ENCODE peak calls at places on chromosome 4, in nine cellular contexts. One of them, this sample, is unnamed.
A peak's percentile ranks its signal among the peaks of the same experiment; 100 is the strongest.

GRCh38 chr4:165418116-165418515 is 39.3 kb downstream of the CPE start:
- DNase-seq in adrenal gland: no peak
- DNase-seq in nephron progenitor cell: no peak
- DNase-seq in upper lobe of right lung: no peak
- DNase-seq in AG04450: no peak
- DNase-seq in tibial nerve: no peak
- DNase-seq in body of pancreas: no peak
- DNase-seq in glutamatergic neuron: no peak
- DNase-seq in left lung: no peak
- DNase-seq in this sample: no peak

GRCh38 chr4:75717332-75717873 is 7.0 kb upstream of the USO1 start:
- DNase-seq in AG04450: no peak
- DNase-seq in left lung: no peak
- DNase-seq in nephron progenitor cell: no peak
- DNase-seq in tibial nerve: no peak
- DNase-seq in upper lobe of right lung: no peak
- DNase-seq in body of pancreas: no peak
- DNase-seq in glutamatergic neuron: no peak
- DNase-seq in adrenal gland: no peak
- DNase-seq in this sample: no peak

GRCh38 chr4:39043697-39044363 is 11.6 kb upstream of the TMEM156 start:
- DNase-seq in adrenal gland: no peak
- DNase-seq in upper lobe of right lung: no peak
- DNase-seq in nephron progenitor cell: no peak
- DNase-seq in glutamatergic neuron: no peak
- DNase-seq in AG04450: no peak
- DNase-seq in left lung: no peak
- DNase-seq in tibial nerve: no peak
- DNase-seq in body of pancreas: no peak
- DNase-seq in this sample: no peak

GRCh38 chr4:99617374-99617773 is 40.3 kb downstream of the C4orf54 start:
- DNase-seq in adrenal gland: no peak
- DNase-seq in nephron progenitor cell: no peak
- DNase-seq in glutamatergic neuron: no peak
- DNase-seq in AG04450: no peak
- DNase-seq in tibial nerve: no peak
- DNase-seq in body of pancreas: no peak
- DNase-seq in left lung: no peak
- DNase-seq in upper lobe of right lung: no peak
- DNase-seq in this sample: no peak

GRCh38 chr4:23922535-23923115 is 32.8 kb upstream of the PPARGC1A start:
- DNase-seq in AG04450: no peak
- DNase-seq in nephron progenitor cell: no peak
- DNase-seq in tibial nerve: no peak
- DNase-seq in body of pancreas: no peak
- DNase-seq in glutamatergic neuron: no peak
- DNase-seq in upper lobe of right lung: no peak
- DNase-seq in left lung: no peak
- DNase-seq in adrenal gland: no peak
- DNase-seq in this sample: no peak

GRCh38 chr4:39469429-39470077 is 10.7 kb downstream of the LIAS start:
- DNase-seq in glutamatergic neuron: peak; percentile 42
- DNase-seq in adrenal gland: peak; percentile 84
- DNase-seq in upper lobe of right lung: no peak
- DNase-seq in body of pancreas: peak; percentile 61
- DNase-seq in AG04450: peak; percentile 55
- DNase-seq in tibial nerve: peak; percentile 54
- DNase-seq in nephron progenitor cell: peak; percentile 41
- DNase-seq in left lung: no peak
- DNase-seq in this sample: peak; percentile 24

GRCh38 chr4:113406723-113407016 is 354.9 kb downstream of the CAMK2D start:
- DNase-seq in AG04450: no peak
- DNase-seq in upper lobe of right lung: no peak
- DNase-seq in adrenal gland: no peak
- DNase-seq in glutamatergic neuron: no peak
- DNase-seq in left lung: no peak
- DNase-seq in tibial nerve: no peak
- DNase-seq in nephron progenitor cell: no peak
- DNase-seq in body of pancreas: no peak
- DNase-seq in this sample: no peak

GRCh38 chr4:81378398-81378797 is 93.3 kb downstream of the RASGEF1B start:
- DNase-seq in nephron progenitor cell: no peak
- DNase-seq in left lung: no peak
- DNase-seq in upper lobe of right lung: no peak
- DNase-seq in glutamatergic neuron: no peak
- DNase-seq in tibial nerve: no peak
- DNase-seq in AG04450: no peak
- DNase-seq in body of pancreas: no peak
- DNase-seq in adrenal gland: no peak
- DNase-seq in this sample: no peak

GRCh38 chr4:118772149-118773081 is 63.5 kb downstream of the SEC24D start:
- DNase-seq in glutamatergic neuron: no peak
- DNase-seq in left lung: no peak
- DNase-seq in adrenal gland: no peak
- DNase-seq in nephron progenitor cell: no peak
- DNase-seq in AG04450: no peak
- DNase-seq in tibial nerve: no peak
- DNase-seq in upper lobe of right lung: no peak
- DNase-seq in body of pancreas: no peak
- DNase-seq in this sample: no peak

GRCh38 chr4:76017056-76017686 is 6.1 kb downstream of the CXCL10 start:
- DNase-seq in tibial nerve: no peak
- DNase-seq in nephron progenitor cell: no peak
- DNase-seq in AG04450: no peak
- DNase-seq in body of pancreas: no peak
- DNase-seq in adrenal gland: no peak
- DNase-seq in left lung: no peak
- DNase-seq in glutamatergic neuron: no peak
- DNase-seq in upper lobe of right lung: no peak
- DNase-seq in this sample: no peak

GRCh38 chr4:40316782-40317635 is 18.1 kb upstream of the CHRNA9 start:
- DNase-seq in nephron progenitor cell: peak; percentile 56
- DNase-seq in left lung: no peak
- DNase-seq in adrenal gland: peak; percentile 87
- DNase-seq in glutamatergic neuron: peak; percentile 46
- DNase-seq in AG04450: peak; percentile 69
- DNase-seq in body of pancreas: peak; percentile 64
- DNase-seq in tibial nerve: peak; percentile 42
- DNase-seq in upper lobe of right lung: no peak
- DNase-seq in this sample: peak; percentile 53

GRCh38 chr4:107721436-107722090 is 1.5 kb upstream of the PAPSS1 start:
- DNase-seq in upper lobe of right lung: peak; percentile 67
- DNase-seq in nephron progenitor cell: peak; percentile 46
- DNase-seq in body of pancreas: no peak
- DNase-seq in tibial nerve: no peak
- DNase-seq in adrenal gland: no peak
- DNase-seq in left lung: peak; percentile 77
- DNase-seq in AG04450: no peak
- DNase-seq in glutamatergic neuron: peak; percentile 38
- DNase-seq in this sample: no peak

GRCh38 chr4:22094217-22094616 is 145.6 kb upstream of the KCNIP4 start:
- DNase-seq in AG04450: no peak
- DNase-seq in glutamatergic neuron: no peak
- DNase-seq in body of pancreas: no peak
- DNase-seq in nephron progenitor cell: no peak
- DNase-seq in tibial nerve: no peak
- DNase-seq in upper lobe of right lung: no peak
- DNase-seq in left lung: no peak
- DNase-seq in adrenal gland: no peak
- DNase-seq in this sample: no peak

GRCh38 chr4:168831919-168832745 is 177.9 kb downstream of the CBR4 start:
- DNase-seq in adrenal gland: peak; percentile 89
- DNase-seq in AG04450: no peak
- DNase-seq in nephron progenitor cell: peak; percentile 82
- DNase-seq in glutamatergic neuron: peak; percentile 78
- DNase-seq in upper lobe of right lung: peak; percentile 85
- DNase-seq in body of pancreas: peak; percentile 84
- DNase-seq in left lung: peak; percentile 91
- DNase-seq in tibial nerve: peak; percentile 82
- DNase-seq in this sample: peak; percentile 59

GRCh38 chr4:17811078-17811603 is 362 bp downstream of the NCAPG start:
- DNase-seq in AG04450: no peak
- DNase-seq in upper lobe of right lung: no peak
- DNase-seq in tibial nerve: no peak
- DNase-seq in glutamatergic neuron: peak; percentile 19
- DNase-seq in body of pancreas: peak; percentile 17
- DNase-seq in left lung: no peak
- DNase-seq in nephron progenitor cell: no peak
- DNase-seq in adrenal gland: no peak
- DNase-seq in this sample: no peak

GRCh38 chr4:123304151-123305021 is 92.2 kb upstream of the SPRY1 start:
- DNase-seq in adrenal gland: no peak
- DNase-seq in upper lobe of right lung: no peak
- DNase-seq in nephron progenitor cell: peak; percentile 28
- DNase-seq in tibial nerve: no peak
- DNase-seq in left lung: no peak
- DNase-seq in body of pancreas: peak; percentile 11
- DNase-seq in glutamatergic neuron: peak; percentile 51
- DNase-seq in AG04450: no peak
- DNase-seq in this sample: peak; percentile 36

GRCh38 chr4:29309050-29309449 is 1411.1 kb upstream of the PCDH7 start:
- DNase-seq in glutamatergic neuron: no peak
- DNase-seq in upper lobe of right lung: no peak
- DNase-seq in nephron progenitor cell: no peak
- DNase-seq in AG04450: peak; percentile 6
- DNase-seq in tibial nerve: no peak
- DNase-seq in body of pancreas: no peak
- DNase-seq in adrenal gland: no peak
- DNase-seq in left lung: no peak
- DNase-seq in this sample: no peak

GRCh38 chr4:6446538-6447451 is 25.6 kb downstream of the PPP2R2C start:
- DNase-seq in body of pancreas: peak; percentile 44
- DNase-seq in adrenal gland: no peak
- DNase-seq in AG04450: no peak
- DNase-seq in left lung: no peak
- DNase-seq in tibial nerve: no peak
- DNase-seq in glutamatergic neuron: no peak
- DNase-seq in upper lobe of right lung: no peak
- DNase-seq in nephron progenitor cell: peak; percentile 30
- DNase-seq in this sample: no peak

GRCh38 chr4:7928711-7929505 is 10.8 kb downstream of the AFAP1 start:
- DNase-seq in left lung: no peak
- DNase-seq in AG04450: no peak
- DNase-seq in adrenal gland: peak; percentile 70
- DNase-seq in upper lobe of right lung: no peak
- DNase-seq in tibial nerve: no peak
- DNase-seq in glutamatergic neuron: no peak
- DNase-seq in nephron progenitor cell: no peak
- DNase-seq in body of pancreas: peak; percentile 16
- DNase-seq in this sample: no peak
- TF ChIP-seq CTCF in left lung: no peak
- TF ChIP-seq CTCF in AG04450: peak; percentile 36
- TF ChIP-seq CTCF in adrenal gland: peak; percentile 24
- TF ChIP-seq CTCF in upper lobe of right lung: peak; percentile 11
- TF ChIP-seq CTCF in tibial nerve: no peak
- TF ChIP-seq CTCF in glutamatergic neuron: no peak
- TF ChIP-seq CTCF in nephron progenitor cell: no peak
- TF ChIP-seq CTCF in body of pancreas: peak; percentile 7
- TF ChIP-seq CTCF in this sample: peak; percentile 42

GRCh38 chr4:1406946-1407656 is 859 bp upstream of the NKX1-1 start:
- DNase-seq in body of pancreas: no peak
- DNase-seq in adrenal gland: peak; percentile 29
- DNase-seq in glutamatergic neuron: peak; percentile 12
- DNase-seq in AG04450: no peak
- DNase-seq in tibial nerve: no peak
- DNase-seq in upper lobe of right lung: peak; percentile 53
- DNase-seq in left lung: peak; percentile 55
- DNase-seq in nephron progenitor cell: no peak
- DNase-seq in this sample: no peak

GRCh38 chr4:1409806-1410425 is 3.7 kb upstream of the NKX1-1 start:
- DNase-seq in tibial nerve: no peak
- DNase-seq in body of pancreas: no peak
- DNase-seq in upper lobe of right lung: peak; percentile 55
- DNase-seq in left lung: peak; percentile 68
- DNase-seq in glutamatergic neuron: peak; percentile 22
- DNase-seq in adrenal gland: peak; percentile 21
- DNase-seq in AG04450: no peak
- DNase-seq in nephron progenitor cell: no peak
- DNase-seq in this sample: no peak

GRCh38 chr4:1409079-1409805 is 3.0 kb upstream of the NKX1-1 start:
- DNase-seq in body of pancreas: no peak
- DNase-seq in glutamatergic neuron: peak; percentile 14
- DNase-seq in AG04450: no peak
- DNase-seq in nephron progenitor cell: no peak
- DNase-seq in left lung: peak; percentile 59
- DNase-seq in tibial nerve: no peak
- DNase-seq in upper lobe of right lung: peak; percentile 40
- DNase-seq in adrenal gland: peak; percentile 31
- DNase-seq in this sample: no peak

GRCh38 chr4:1407657-1408333 is 1.6 kb upstream of the NKX1-1 start:
- DNase-seq in tibial nerve: no peak
- DNase-seq in AG04450: no peak
- DNase-seq in glutamatergic neuron: peak; percentile 18
- DNase-seq in adrenal gland: peak; percentile 6
- DNase-seq in left lung: peak; percentile 28
- DNase-seq in nephron progenitor cell: no peak
- DNase-seq in upper lobe of right lung: peak; percentile 36
- DNase-seq in body of pancreas: no peak
- DNase-seq in this sample: no peak

GRCh38 chr4:1408418-1408817 is 2.2 kb upstream of the NKX1-1 start:
- DNase-seq in left lung: peak; percentile 44
- DNase-seq in upper lobe of right lung: peak; percentile 38
- DNase-seq in nephron progenitor cell: no peak
- DNase-seq in AG04450: no peak
- DNase-seq in adrenal gland: peak; percentile 40
- DNase-seq in body of pancreas: no peak
- DNase-seq in glutamatergic neuron: peak; percentile 53
- DNase-seq in tibial nerve: no peak
- DNase-seq in this sample: no peak
- TF ChIP-seq CTCF in left lung: no peak
- TF ChIP-seq CTCF in upper lobe of right lung: no peak
- TF ChIP-seq CTCF in nephron progenitor cell: no peak
- TF ChIP-seq CTCF in AG04450: no peak
- TF ChIP-seq CTCF in adrenal gland: no peak
- TF ChIP-seq CTCF in body of pancreas: no peak
- TF ChIP-seq CTCF in glutamatergic neuron: peak; percentile 15
- TF ChIP-seq CTCF in tibial nerve: no peak
- TF ChIP-seq CTCF in this sample: no peak

DNA sequence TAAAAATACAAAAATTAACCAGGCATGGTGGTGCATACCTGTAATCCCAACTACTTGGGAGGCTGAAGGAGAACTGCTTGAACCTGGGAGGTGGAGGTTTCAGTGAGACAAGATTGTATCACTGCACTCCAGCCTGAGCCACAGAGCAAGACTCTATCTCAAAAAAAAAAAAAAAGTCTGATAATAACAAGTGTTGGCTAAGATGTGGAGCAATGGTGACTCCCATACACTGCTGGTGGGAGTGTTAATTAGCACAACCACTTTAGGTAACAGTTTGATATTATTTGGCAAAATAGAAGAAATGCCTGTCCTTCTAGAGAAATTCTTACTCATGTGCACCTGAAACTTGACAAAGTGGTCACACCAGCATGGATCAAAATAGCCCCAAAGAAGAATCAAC is 106.2 kb upstream of the SLC34A2 start:
- DNase-seq in AG04450: no peak
- DNase-seq in tibial nerve: no peak
- DNase-seq in nephron progenitor cell: no peak
- DNase-seq in upper lobe of right lung: no peak
- DNase-seq in glutamatergic neuron: no peak
- DNase-seq in adrenal gland: no peak
- DNase-seq in left lung: no peak
- DNase-seq in body of pancreas: no peak
- DNase-seq in this sample: no peak
- TF ChIP-seq CTCF in AG04450: no peak
- TF ChIP-seq CTCF in tibial nerve: no peak
- TF ChIP-seq CTCF in nephron progenitor cell: no peak
- TF ChIP-seq CTCF in upper lobe of right lung: no peak
- TF ChIP-seq CTCF in glutamatergic neuron: no peak
- TF ChIP-seq CTCF in adrenal gland: no peak
- TF ChIP-seq CTCF in left lung: no peak
- TF ChIP-seq CTCF in body of pancreas: no peak
- TF ChIP-seq CTCF in this sample: no peak

GRCh38 chr4:108783666-108784463 is 21.0 kb upstream of the ETNPPL start:
- DNase-seq in glutamatergic neuron: no peak
- DNase-seq in AG04450: no peak
- DNase-seq in tibial nerve: no peak
- DNase-seq in nephron progenitor cell: no peak
- DNase-seq in body of pancreas: peak; percentile 24
- DNase-seq in adrenal gland: no peak
- DNase-seq in upper lobe of right lung: no peak
- DNase-seq in left lung: no peak
- DNase-seq in this sample: no peak
- TF ChIP-seq CTCF in glutamatergic neuron: no peak
- TF ChIP-seq CTCF in AG04450: peak; percentile 40
- TF ChIP-seq CTCF in tibial nerve: no peak
- TF ChIP-seq CTCF in nephron progenitor cell: no peak
- TF ChIP-seq CTCF in body of pancreas: no peak
- TF ChIP-seq CTCF in adrenal gland: no peak
- TF ChIP-seq CTCF in upper lobe of right lung: no peak
- TF ChIP-seq CTCF in left lung: no peak
- TF ChIP-seq CTCF in this sample: peak; percentile 53

This sample was measured in neural crest cell.